ENCODE peak calls at places on chromosomes 13 and 19, in eight cellular contexts. X is ascending aorta, D is fibroblast of mammary gland, O is mucosa of descending colon, L is heart left ventricle, R is HAP-1, Y is T follicular helper cell, K is A549. I is an unnamed sample.

GRCh38 chr13:30438286-30438685 is 16.0 kb downstream of the UBE2L5 start:
- DNase-seq in Y (no peak), O (no peak), K (no peak), D (no peak), R (no peak), X (no peak), L (no peak), I (no peak)

GRCh38 chr19:39412867-39413268 is 399 bp downstream of the PLEKHG2 start:
- DNase-seq in K (no peak), R (no peak), X (no peak), O (peak; percentile 62), L (no peak), D (no peak), Y (no peak), I (no peak)

GRCh38 chr13:113105032-113105993 is at the start of gene F7:
- DNase-seq in K (peak; percentile 69), L (no peak), X (no peak), D (no peak), O (peak; percentile 45), R (no peak), Y (no peak), I (no peak)

GRCh38 chr13:23427342-23428182 is 5.9 kb downstream of the SACS start:
- DNase-seq in L (no peak), R (no peak), O (no peak), D (peak; percentile 96), X (no peak), K (peak; percentile 79), Y (no peak), I (no peak)

GRCh38 chr13:71879129-71879535 is 12.1 kb upstream of the DACH1 start:
- DNase-seq in D (no peak), L (no peak), K (peak; percentile 10), O (peak; percentile 50), Y (no peak), R (peak; percentile 45), X (no peak), I (peak; percentile 59)

GRCh38 chr13:43444085-43444484 is 342.7 kb downstream of the ENOX1 start:
- DNase-seq in K (no peak), Y (no peak), D (no peak), R (no peak), O (no peak), L (no peak), X (no peak), I (no peak)

GRCh38 chr19:6226444-6227155 is 53.2 kb downstream of the MLLT1 start:
- DNase-seq in Y (no peak), O (no peak), X (no peak), K (no peak), R (no peak), L (no peak), D (no peak), I (no peak)

GRCh38 chr13:64553411-64554129 is 2676.6 kb downstream of the PCDH9 start:
- DNase-seq in L (no peak), Y (no peak), D (peak; percentile 30), K (no peak), X (no peak), O (no peak), R (no peak), I (no peak)

GRCh38 chr13:100124265-100124664 is 35.4 kb downstream of the PCCA start:
- DNase-seq in L (no peak), K (no peak), D (peak; percentile 25), Y (no peak), X (no peak), O (no peak), R (no peak), I (no peak)

GRCh38 chr19:7177926-7178325 is 108.4 kb downstream of the ZNF557 start:
- DNase-seq in R (no peak), X (no peak), D (peak; percentile 45), L (no peak), K (no peak), O (no peak), Y (no peak), I (peak; percentile 52)